ENCODE peak calls at places on chromosomes 16 and 17, in eight cellular contexts. W is stimulated activated CD4-positive, alpha-beta T cell treated with anti-CD3 and anti-CD28 coated beads, TNF-alpha, amount 100 ng/mL, for 48 hours; O is astrocyte of the spinal cord; T is skeletal muscle cell; J is H54; E is HCEC 1CT; Y is SW480; A is GM10248. M is an unnamed sample.
A peak's percentile ranks its signal among the peaks of the same experiment; 100 is the strongest.

GRCh38 chr16:77043076-77043475 is 147.9 kb upstream of the MON1B start:
- DNase-seq in W (no peak), O (peak; percentile 10), T (peak; percentile 1), J (no peak), E (no peak), Y (peak; percentile 50), A (no peak), M (peak; percentile 0)

GRCh38 chr17:71527311-71527710 is 593.5 kb upstream of the SOX9 start:
- DNase-seq in W (no peak), O (no peak), T (no peak), J (no peak), E (no peak), Y (no peak), A (no peak), M (peak; percentile 49)

GRCh38 chr17:80372922-80373570 is 41.9 kb upstream of the ENDOV start:
- DNase-seq in W (no peak), O (no peak), T (no peak), J (no peak), E (no peak), Y (no peak), A (no peak), M (no peak)

GRCh38 chr17:74917430-74917829 is 5.6 kb downstream of the USH1G start:
- DNase-seq in W (no peak), O (no peak), T (no peak), J (no peak), E (no peak), Y (no peak), A (no peak), M (no peak)

GRCh38 chr17:83180996-83181481 is 101.6 kb downstream of the METRNL start:
- DNase-seq in W (no peak), O (no peak), T (no peak), J (no peak), E (no peak), Y (no peak), A (no peak), M (no peak)

GRCh38 chr17:61444831-61445230 is 7.4 kb upstream of the TBX4 start:
- DNase-seq in W (no peak), O (peak; percentile 15), T (no peak), J (peak; percentile 68), E (peak; percentile 14), Y (no peak), A (no peak), M (no peak)

GRCh38 chr16:85483424-85483823 is 129.7 kb upstream of the GSE1 start:
- DNase-seq in W (no peak), O (no peak), T (no peak), J (no peak), E (no peak), Y (no peak), A (no peak), M (no peak)

GRCh38 chr17:13306310-13306962 is 288.6 kb upstream of the ELAC2 start:
- DNase-seq in W (no peak), O (peak; percentile 84), T (peak; percentile 53), J (peak; percentile 42), E (peak; percentile 81), Y (peak; percentile 77), A (no peak), M (peak; percentile 79)

GRCh38 chr17:61395983-61396585 is 3.6 kb upstream of the TBX2 start:
- DNase-seq in W (no peak), O (no peak), T (no peak), J (no peak), E (no peak), Y (no peak), A (no peak), M (no peak)

GRCh38 chr16:82016268-82016667 is 5.0 kb upstream of the SDR42E1 start:
- DNase-seq in W (no peak), O (peak; percentile 84), T (peak; percentile 25), J (peak; percentile 28), E (peak; percentile 12), Y (no peak), A (no peak), M (peak; percentile 58)

GRCh38 chr17:81572499-81573030 is 20.4 kb upstream of the FAAP100 start:
- DNase-seq in W (no peak), O (no peak), T (no peak), J (no peak), E (no peak), Y (no peak), A (no peak), M (no peak)